ENCODE peak calls at places on chromosomes 1 and 21, in seven cellular contexts. U is mammary epithelial cell, G is IMR-90, I is PC-9, V is MM.1S, X is neuronal stem cell, S is astrocyte. D is an unnamed sample. For H3K9me3, the result is how much of the 10 kb centered on the place peaks cover.

GRCh38 chr1:223337174-223337869 is 26.7 kb downstream of the SUSD4 start:
- DNase-seq in U (no peak), G (no peak), I (no peak), V (no peak), X (no peak), S (no peak), D (no peak)

GRCh38 chr1:26029864-26030481 is 8.4 kb downstream of the EXTL1 start:
- DNase-seq in U (no peak), G (no peak), I (no peak), V (no peak), X (no peak), S (no peak), D (no peak)

GRCh38 chr1:106523448-106523847 is 533.0 kb upstream of the PRMT6 start:
- DNase-seq in U (no peak), G (no peak), I (no peak), V (no peak), X (peak), S (no peak), D (no peak)

GRCh38 chr21:36769051-36769867 is 70.3 kb downstream of the SIM2 start:
- DNase-seq in U (no peak), G (peak), I (no peak), V (no peak), X (no peak), S (peak), D (no peak)

GRCh38 chr1:45943185-45943584 is 139.8 kb downstream of the MAST2 start:
- DNase-seq in U (no peak), G (no peak), I (no peak), V (peak), X (no peak), S (no peak), D (no peak)

GRCh38 chr1:163083690-163084089 is 14.5 kb downstream of the RGS4 start:
- DNase-seq in U (peak), G (peak), I (no peak), V (no peak), X (no peak), S (peak), D (no peak)

GRCh38 chr1:244552336-244552735 is 91.3 kb downstream of the CATSPERE start:
- DNase-seq in U (peak), G (no peak), I (no peak), V (no peak), X (no peak), S (no peak), D (no peak)

GRCh38 chr1:46461809-46462448 is 27.7 kb upstream of the DMBX1 start:
- DNase-seq in U (peak), G (no peak), I (no peak), V (no peak), X (no peak), S (no peak), D (no peak)

GRCh38 chr1:15992582-15993500 is 11.2 kb upstream of the SRARP start:
- DNase-seq in U (no peak), G (no peak), I (no peak), V (no peak), X (no peak), S (no peak), D (no peak)

GRCh38 chr1:44031051-44031899 is at the start of gene SLC6A9:
- DNase-seq in U (peak), G (peak), I (peak), V (peak), X (peak), S (peak), D (no peak)

GRCh38 chr1:171280596-171280995 is 32.3 kb downstream of the FMO1 start:
- DNase-seq in U (no peak), G (no peak), I (no peak), V (no peak), X (no peak), S (no peak), D (no peak)

GRCh38 chr1:1200876-1201810 is 5.2 kb downstream of the TNFRSF18 start:
- DNase-seq in U (peak), G (peak), I (peak), V (no peak), X (peak), S (peak), D (no peak)

GRCh38 chr1:19450811-19451564 is 34.4 kb downstream of the CAPZB start:
- DNase-seq in U (peak), G (peak), I (peak), V (no peak), X (no peak), S (peak), D (no peak)

GRCh38 chr1:47184090-47184735 is 5.6 kb downstream of the PDZK1IP1 start:
- DNase-seq in U (no peak), G (no peak), I (no peak), V (no peak), X (no peak), S (no peak), D (peak)

GRCh38 chr1:77889240-77889637 is 815 bp downstream of the NEXN start:
- DNase-seq in U (no peak), G (peak), I (no peak), V (no peak), X (peak), S (peak), D (no peak)

GRCh38 chr1:6419803-6420593 is at the start of gene HES2:
- DNase-seq in U (peak), G (no peak), I (peak), V (no peak), X (no peak), S (no peak), D (no peak)

GRCh38 chr1:119348941-119349340 is 19.6 kb upstream of the HAO2 start:
- DNase-seq in U (no peak), G (no peak), I (no peak), V (no peak), X (no peak), S (no peak), D (no peak)

GRCh38 chr1:114122891-114123621 is 30.6 kb downstream of the SYT6 start:
- DNase-seq in U (peak), G (peak), I (no peak), V (no peak), X (no peak), S (peak), D (no peak)

GRCh38 chr1:154418062-154418897 is 13.1 kb downstream of the IL6R start:
- DNase-seq in U (peak), G (no peak), I (peak), V (peak), X (no peak), S (peak), D (no peak)

GRCh38 chr1:183277821-183278735 is 92.0 kb downstream of the LAMC2 start:
- DNase-seq in U (peak), G (peak), I (no peak), V (no peak), X (no peak), S (peak), D (no peak)

GRCh38 chr21:36835383-36835795 is 131.1 kb downstream of the HLCS start:
- DNase-seq in U (no peak), G (no peak), I (no peak), V (no peak), X (no peak), S (no peak), D (no peak)

DNA sequence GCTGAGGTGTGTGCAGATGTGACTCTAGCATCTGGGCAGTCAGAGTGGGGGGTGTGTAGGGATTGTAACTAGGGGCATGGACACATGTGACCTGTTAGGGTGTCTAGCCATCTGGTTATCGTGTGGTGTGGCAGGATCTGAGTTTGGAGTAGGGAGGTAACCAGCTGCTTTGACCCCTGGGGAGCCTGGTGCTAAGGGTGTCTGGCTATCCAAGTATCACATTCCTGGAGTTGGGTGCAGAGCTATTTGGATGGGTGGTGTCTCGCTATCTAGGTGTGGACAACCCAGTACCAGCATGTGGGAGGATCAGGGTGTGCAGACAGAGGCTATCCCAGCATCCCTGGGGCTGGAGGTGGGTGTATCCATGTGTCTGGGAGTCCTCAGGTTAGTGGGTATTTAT is 4.7 kb downstream of the PTPRU start:
- DNase-seq in U (no peak), G (no peak), I (no peak), V (no peak), X (no peak), S (no peak), D (no peak)
- H3K9me3 ChIP-seq in U (under half), G (under half), I (under half), V (under half), X (under half), S (under half), D (under half)

GRCh38 chr1:219159946-219160645 is 13.6 kb upstream of the LYPLAL1 start:
- DNase-seq in U (peak), G (no peak), I (no peak), V (no peak), X (no peak), S (peak), D (no peak)
- H2AFZ ChIP-seq in U (peak), G (no peak), I (no peak), V (no peak), X (peak), S (no peak), D (peak)

DNA sequence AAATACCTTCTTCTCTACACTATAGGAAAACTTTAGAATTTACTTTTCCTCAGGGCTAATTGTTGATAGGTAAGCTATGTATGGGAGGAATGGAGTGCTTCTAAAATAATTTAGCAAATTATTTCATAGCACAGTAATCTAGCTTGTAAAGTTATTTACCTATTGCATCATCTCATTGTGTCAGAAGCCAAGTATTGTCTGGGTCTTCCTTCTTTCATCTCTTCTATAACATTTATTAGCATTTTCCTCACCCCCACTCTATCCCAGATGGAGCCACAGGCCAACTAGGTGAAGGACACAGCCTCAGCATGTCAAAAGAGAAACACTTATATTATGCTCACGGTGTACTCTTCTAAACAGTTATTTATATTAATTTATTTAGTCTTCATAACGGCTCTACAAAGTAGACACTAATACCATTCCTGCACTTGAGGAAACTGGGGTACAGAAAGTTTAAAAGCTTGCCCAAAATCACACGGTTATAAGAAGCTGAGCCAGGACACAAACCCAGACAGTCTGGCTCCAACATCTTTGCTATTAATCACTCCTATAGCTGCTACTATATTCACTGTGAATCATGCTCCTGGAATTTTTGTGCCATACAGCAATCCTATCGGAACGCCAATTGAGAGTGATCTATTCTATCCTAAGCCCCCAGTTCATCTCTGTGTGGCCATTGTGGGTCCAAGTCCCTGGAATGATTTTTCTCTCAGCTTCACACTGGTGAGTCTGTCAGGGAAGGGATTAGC is 43.1 kb downstream of the OR10J5 start:
- DNase-seq in U (no peak), G (no peak), I (no peak), V (no peak), X (no peak), S (peak), D (no peak)
- H3K9me3 ChIP-seq in U (under half), G (under half), I (under half), V (under half), X (under half), S (under half), D (under half)

GRCh38 chr1:153292740-153293479 is 19.8 kb downstream of the PGLYRP3 start:
- DNase-seq in U (no peak), G (no peak), I (no peak), V (no peak), X (no peak), S (no peak), D (no peak)
- H2AFZ ChIP-seq in U (peak), G (no peak), I (no peak), V (no peak), X (no peak), S (no peak), D (no peak)

GRCh38 chr21:21898801-21899200 is 900.6 kb downstream of the NCAM2 start:
- DNase-seq in U (no peak), G (peak), I (no peak), V (no peak), X (no peak), S (no peak), D (no peak)
- H3K9me3 ChIP-seq in U (under half), G (under half), I (under half), V (under half), X (under half), S (under half), D (under half)

GRCh38 chr1:230058619-230059018 is 8.4 kb upstream of the GALNT2 start:
- DNase-seq in U (no peak), G (no peak), I (no peak), V (no peak), X (no peak), S (no peak), D (no peak)

GRCh38 chr1:230054092-230054749 is 12.8 kb upstream of the GALNT2 start:
- DNase-seq in U (no peak), G (no peak), I (no peak), V (no peak), X (no peak), S (no peak), D (no peak)

GRCh38 chr1:230056098-230056497 is 10.9 kb upstream of the GALNT2 start:
- DNase-seq in U (no peak), G (no peak), I (no peak), V (no peak), X (no peak), S (no peak), D (no peak)

GRCh38 chr1:230062521-230062920 is 4.5 kb upstream of the GALNT2 start:
- DNase-seq in U (no peak), G (no peak), I (no peak), V (no peak), X (no peak), S (no peak), D (no peak)

GRCh38 chr1:230057681-230058565 is 9.1 kb upstream of the GALNT2 start:
- DNase-seq in U (no peak), G (no peak), I (no peak), V (no peak), X (no peak), S (no peak), D (no peak)
- H2AFZ ChIP-seq in U (peak), G (no peak), I (no peak), V (no peak), X (no peak), S (no peak), D (no peak)

DNA sequence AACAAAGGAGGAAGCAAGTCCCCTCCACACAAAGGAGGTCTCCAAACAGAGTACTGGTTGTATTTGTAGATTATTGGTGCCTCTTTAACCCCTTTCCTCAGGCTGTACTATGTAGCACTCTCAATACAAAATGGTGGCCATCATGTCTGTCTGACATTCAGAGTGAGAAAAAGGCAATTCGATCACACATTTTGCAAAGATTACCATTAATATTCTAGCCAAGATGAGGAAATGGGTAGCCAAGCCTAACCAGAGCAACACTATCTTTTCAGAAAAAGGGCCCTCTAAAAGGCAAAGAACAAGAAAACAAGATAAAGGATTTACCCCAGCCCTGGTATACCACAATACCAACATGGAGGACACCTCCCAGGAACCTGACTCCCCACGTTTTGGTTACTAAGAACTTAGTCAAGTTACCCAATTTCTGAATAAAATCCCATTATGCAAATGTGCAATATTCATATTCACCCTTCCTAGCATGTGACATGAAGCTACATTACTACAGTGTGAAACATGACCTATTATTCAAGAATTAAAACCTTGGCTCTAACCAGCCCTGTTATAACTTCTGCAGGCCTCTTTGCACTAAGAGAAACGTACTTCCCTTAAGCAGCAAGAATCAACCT is 2.2 kb downstream of the KDM5B start:
- DNase-seq in U (peak), G (peak), I (no peak), V (no peak), X (no peak), S (no peak), D (no peak)
- H3K9me3 ChIP-seq in U (under half), G (under half), I (under half), V (under half), X (under half), S (under half), D (under half)

DNA sequence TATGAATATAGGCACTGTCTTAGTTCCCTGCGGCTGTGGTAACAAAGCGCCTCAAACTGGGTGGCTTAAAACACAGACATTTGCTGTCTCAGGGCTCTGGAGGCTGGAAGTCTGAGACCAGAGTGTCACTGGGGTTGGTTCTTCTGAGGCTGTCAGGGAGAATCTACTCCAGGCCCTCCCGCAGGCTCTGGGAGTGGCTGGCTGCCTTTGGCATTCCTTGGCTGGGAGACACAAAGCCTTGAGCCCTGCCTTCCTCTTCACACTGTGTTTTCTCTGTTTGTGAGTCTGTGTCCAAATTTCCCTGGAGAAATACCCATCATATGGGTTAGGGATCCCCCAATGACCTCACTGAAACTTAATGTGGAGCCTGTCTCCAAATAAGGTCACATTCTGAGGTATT is 38.5 kb downstream of the B3GALT5 start:
- DNase-seq in U (no peak), G (no peak), I (no peak), V (no peak), X (no peak), S (no peak), D (no peak)
- H2AFZ ChIP-seq in U (no peak), G (no peak), I (no peak), V (no peak), X (no peak), S (no peak), D (no peak)

DNA sequence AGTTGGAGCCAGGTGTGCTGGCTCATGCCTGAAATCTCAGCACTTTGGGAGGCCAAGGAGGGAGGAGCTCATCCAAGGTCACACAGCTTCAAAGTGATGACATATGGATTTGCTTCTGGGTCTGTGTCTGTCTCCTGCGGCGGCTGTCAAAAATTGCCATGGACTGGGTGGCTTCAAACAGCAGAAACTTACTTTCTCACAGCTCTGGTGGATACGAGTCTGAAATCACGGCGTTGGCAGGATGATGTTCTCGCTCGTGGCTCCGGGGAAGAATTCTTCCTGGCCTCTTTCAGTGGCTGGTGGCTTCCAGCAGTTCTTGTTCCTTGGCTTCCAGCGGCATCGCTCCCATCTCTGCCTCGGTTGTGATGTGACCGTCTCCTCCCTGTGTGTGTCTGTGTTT is 314.8 kb upstream of the C1orf174 start:
- DNase-seq in U (no peak), G (no peak), I (no peak), V (no peak), X (no peak), S (no peak), D (no peak)
- H3K9me3 ChIP-seq in U (under half), G (under half), I (under half), V (under half), X (under half), S (under half), D (under half)

DNA sequence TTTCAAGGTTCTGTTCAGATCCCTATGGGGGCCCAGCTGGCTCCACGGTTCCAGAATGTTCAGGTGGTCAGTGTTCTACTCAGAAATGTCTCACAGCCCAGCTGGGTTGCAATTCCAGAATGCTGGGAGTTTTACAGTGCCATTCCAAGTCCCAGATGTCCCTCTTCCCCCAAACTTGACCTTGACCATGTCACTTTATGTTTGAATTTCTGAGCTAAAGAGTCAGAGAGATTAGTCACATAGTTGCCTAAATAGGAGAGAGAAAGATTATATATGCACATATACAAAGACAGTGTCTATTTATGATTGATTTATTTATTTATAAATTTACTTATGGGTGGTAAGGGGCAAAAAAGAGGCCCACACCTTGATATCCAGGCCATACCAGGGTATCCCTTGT is 2.5 kb downstream of the GPR3 start:
- DNase-seq in U (no peak), G (peak), I (no peak), V (no peak), X (no peak), S (no peak), D (no peak)
- H2AFZ ChIP-seq in U (no peak), G (no peak), I (no peak), V (no peak), X (no peak), S (no peak), D (no peak)